ENCODE peak calls at places on chromosomes 5 and 9, in four cellular contexts. K is RCC 7860, D is AG09319, Y is IMR-90. M is an unnamed sample.

GRCh38 chr9:107039546-107039945 is 176.6 kb downstream of the ZNF462 start:
- DNase-seq in K (peak), D (no peak), Y (peak), M (no peak)

GRCh38 chr5:44189255-44189654 is 200.0 kb downstream of the FGF10 start:
- DNase-seq in K (no peak), D (no peak), Y (no peak), M (no peak)

GRCh38 chr5:123722451-123722850 is 210.5 kb downstream of the CSNK1G3 start:
- DNase-seq in K (no peak), D (no peak), Y (no peak), M (no peak)

GRCh38 chr5:179802207-179802883 is 4.3 kb downstream of the MGAT4B start:
- DNase-seq in K (no peak), D (no peak), Y (no peak), M (no peak)

GRCh38 chr5:1519631-1520141 is 4.1 kb downstream of the LPCAT1 start:
- DNase-seq in K (no peak), D (no peak), Y (no peak), M (no peak)

GRCh38 chr9:14992025-14992424 is 81.8 kb upstream of the FREM1 start:
- DNase-seq in K (no peak), D (no peak), Y (no peak), M (no peak)

GRCh38 chr5:178430187-178431062 is 159.8 kb downstream of the COL23A1 start:
- DNase-seq in K (no peak), D (no peak), Y (no peak), M (no peak)

GRCh38 chr9:98807070-98807810 is at the start of gene GALNT12:
- DNase-seq in K (no peak), D (no peak), Y (no peak), M (no peak)

GRCh38 chr9:114925672-114926071 is 4.7 kb downstream of the TNFSF8 start:
- DNase-seq in K (no peak), D (no peak), Y (no peak), M (no peak)

GRCh38 chr5:87245451-87245850 is 22.2 kb upstream of the RASA1 start:
- DNase-seq in K (no peak), D (no peak), Y (no peak), M (no peak)

GRCh38 chr5:10581424-10581748 is 17.5 kb downstream of the ANKRD33B start:
- DNase-seq in K (no peak), D (no peak), Y (no peak), M (no peak)

GRCh38 chr9:91162311-91162710 is 199.4 kb downstream of the AUH start:
- DNase-seq in K (peak), D (no peak), Y (peak), M (no peak)

GRCh38 chr5:141825836-141826560 is 52.2 kb downstream of the PCDH1 start:
- DNase-seq in K (peak), D (no peak), Y (no peak), M (no peak)

GRCh38 chr9:129140397-129141065 is 29.3 kb downstream of the PTPA start:
- DNase-seq in K (peak), D (no peak), Y (peak), M (no peak)

GRCh38 chr5:117094114-117094815 is 519.6 kb upstream of the SEMA6A start:
- DNase-seq in K (no peak), D (no peak), Y (no peak), M (no peak)

GRCh38 chr5:78447775-78448424 is 87.5 kb downstream of the SCAMP1 start:
- DNase-seq in K (no peak), D (no peak), Y (no peak), M (no peak)

GRCh38 chr5:170739446-170739845 is 44.1 kb upstream of the GABRP start:
- DNase-seq in K (no peak), D (no peak), Y (no peak), M (no peak)

GRCh38 chr5:76257225-76257833 is 145.8 kb upstream of the IQGAP2 start:
- DNase-seq in K (no peak), D (no peak), Y (no peak), M (no peak)

GRCh38 chr5:135467051-135467625 is 15.0 kb upstream of the TIFAB start:
- DNase-seq in K (no peak), D (no peak), Y (no peak), M (no peak)

GRCh38 chr5:151660616-151661015 is 26.1 kb downstream of the SPARC start:
- DNase-seq in K (peak), D (no peak), Y (peak), M (no peak)

GRCh38 chr5:157886796-157887380 is 27.9 kb upstream of the CLINT1 start:
- DNase-seq in K (no peak), D (no peak), Y (no peak), M (no peak)

GRCh38 chr9:136538599-136539426 is 7.0 kb downstream of the NOTCH1 start:
- DNase-seq in K (no peak), D (no peak), Y (no peak), M (no peak)

GRCh38 chr5:98109561-98110006 is 663.9 kb upstream of the RGMB start:
- DNase-seq in K (peak), D (peak), Y (peak), M (peak)